ENCODE peak calls at places on chromosome 1, in eight cellular contexts. Q, C, R, X, U, K, E and H are unnamed samples. For H3K27me3, the result is how much of the 10 kb centered on the place peaks cover.

GRCh38 chr1:169099561-169099960 is 6.9 kb upstream of the ATP1B1 start:
- DNase-seq in Q (no peak), C (no peak), R (no peak), X (no peak), U (no peak), K (no peak), E (no peak), H (no peak)

GRCh38 chr1:154961207-154961496 is 430 bp downstream of the PYGO2 start:
- DNase-seq in Q (no peak), C (no peak), R (no peak), X (no peak), U (no peak), K (no peak), E (no peak), H (no peak)

GRCh38 chr1:42332877-42333276 is 2.2 kb downstream of the FOXJ3 start:
- DNase-seq in Q (no peak), C (no peak), R (no peak), X (no peak), U (no peak), K (no peak), E (no peak), H (no peak)

GRCh38 chr1:234779160-234779538 is 169.2 kb upstream of the IRF2BP2 start:
- DNase-seq in Q (no peak), C (no peak), R (peak), X (no peak), U (no peak), K (no peak), E (no peak), H (no peak)

GRCh38 chr1:21322681-21323016 is 32.4 kb upstream of the ECE1 start:
- DNase-seq in Q (peak), C (no peak), R (no peak), X (no peak), U (no peak), K (no peak), E (no peak), H (no peak)

GRCh38 chr1:35857830-35858229 is 25.2 kb upstream of the AGO1 start:
- DNase-seq in Q (no peak), C (no peak), R (no peak), X (no peak), U (no peak), K (no peak), E (peak), H (no peak)

GRCh38 chr1:152654110-152654509 is 9.1 kb upstream of the LCE2D start:
- DNase-seq in Q (no peak), C (no peak), R (peak), X (no peak), U (no peak), K (no peak), E (peak), H (no peak)

GRCh38 chr1:81832573-81832972 is 31.8 kb downstream of the ADGRL2 start:
- DNase-seq in Q (no peak), C (no peak), R (no peak), X (no peak), U (no peak), K (no peak), E (peak), H (no peak)

GRCh38 chr1:82486969-82487368 is 686.2 kb downstream of the ADGRL2 start:
- DNase-seq in Q (no peak), C (no peak), R (no peak), X (no peak), U (no peak), K (no peak), E (no peak), H (no peak)

GRCh38 chr1:117339866-117340357 is 27.3 kb upstream of the MAN1A2 start:
- DNase-seq in Q (no peak), C (no peak), R (no peak), X (no peak), U (no peak), K (no peak), E (peak), H (no peak)

GRCh38 chr1:10830961-10831669 is 34.7 kb upstream of the CASZ1 start:
- DNase-seq in Q (no peak), C (no peak), R (no peak), X (no peak), U (no peak), K (no peak), E (no peak), H (no peak)

GRCh38 chr1:95650631-95651030 is 416.6 kb downstream of the RWDD3 start:
- DNase-seq in Q (no peak), C (no peak), R (no peak), X (no peak), U (no peak), K (no peak), E (no peak), H (no peak)

GRCh38 chr1:83882906-83883305 is 116.0 kb downstream of the TTLL7 start:
- DNase-seq in Q (no peak), C (no peak), R (no peak), X (no peak), U (no peak), K (no peak), E (peak), H (no peak)

GRCh38 chr1:18118078-18118477 is 10.5 kb downstream of the IGSF21 start:
- DNase-seq in Q (no peak), C (no peak), R (no peak), X (no peak), U (no peak), K (no peak), E (no peak), H (peak)

GRCh38 chr1:95118019-95118499 is 904 bp downstream of the TLCD4 start:
- DNase-seq in Q (no peak), C (no peak), R (no peak), X (no peak), U (no peak), K (no peak), E (no peak), H (no peak)

GRCh38 chr1:27356628-27357280 is 10.0 kb downstream of the MAP3K6 start:
- DNase-seq in Q (no peak), C (no peak), R (no peak), X (peak), U (no peak), K (no peak), E (no peak), H (no peak)

GRCh38 chr1:95067069-95067468 is 5.7 kb downstream of the ALG14 start:
- DNase-seq in Q (no peak), C (no peak), R (no peak), X (no peak), U (no peak), K (no peak), E (no peak), H (no peak)

GRCh38 chr1:956636-957035 is 2.4 kb downstream of the NOC2L start:
- DNase-seq in Q (no peak), C (no peak), R (no peak), X (no peak), U (no peak), K (no peak), E (no peak), H (no peak)

GRCh38 chr1:960371-961131 is at the start of gene KLHL17:
- DNase-seq in Q (no peak), C (no peak), R (peak), X (no peak), U (peak), K (no peak), E (peak), H (peak)

GRCh38 chr1:961132-961652 is 808 bp downstream of the KLHL17 start:
- DNase-seq in Q (no peak), C (no peak), R (no peak), X (no peak), U (no peak), K (no peak), E (no peak), H (no peak)

GRCh38 chr1:959730-960039 is 629 bp upstream of the NOC2L start:
- DNase-seq in Q (no peak), C (no peak), R (no peak), X (no peak), U (no peak), K (no peak), E (no peak), H (no peak)

GRCh38 chr1:958823-959729 is at the start of gene NOC2L:
- DNase-seq in Q (peak), C (peak), R (peak), X (peak), U (peak), K (peak), E (peak), H (peak)
- TF ChIP-seq POLR2A in Q (peak), C (no peak), R (no peak), X (peak), U (no peak), K (peak), E (peak), H (peak)

GRCh38 chr1:210905944-210906453 is 227.9 kb downstream of the KCNH1 start:
- DNase-seq in Q (no peak), C (no peak), R (no peak), X (no peak), U (no peak), K (no peak), E (no peak), H (no peak)
- H3K27me3 ChIP-seq in Q (under half), C (under half), R (under half), X (under half), U (under half), K (under half), E (under half), H (under half)

GRCh38 chr1:200634449-200635122 is 14.0 kb upstream of the KIF14 start:
- DNase-seq in Q (no peak), C (no peak), R (no peak), X (no peak), U (no peak), K (no peak), E (no peak), H (no peak)
- TF ChIP-seq CTCF in Q (no peak), C (no peak), R (no peak), X (no peak), U (no peak), K (no peak), E (peak), H (no peak)

DNA sequence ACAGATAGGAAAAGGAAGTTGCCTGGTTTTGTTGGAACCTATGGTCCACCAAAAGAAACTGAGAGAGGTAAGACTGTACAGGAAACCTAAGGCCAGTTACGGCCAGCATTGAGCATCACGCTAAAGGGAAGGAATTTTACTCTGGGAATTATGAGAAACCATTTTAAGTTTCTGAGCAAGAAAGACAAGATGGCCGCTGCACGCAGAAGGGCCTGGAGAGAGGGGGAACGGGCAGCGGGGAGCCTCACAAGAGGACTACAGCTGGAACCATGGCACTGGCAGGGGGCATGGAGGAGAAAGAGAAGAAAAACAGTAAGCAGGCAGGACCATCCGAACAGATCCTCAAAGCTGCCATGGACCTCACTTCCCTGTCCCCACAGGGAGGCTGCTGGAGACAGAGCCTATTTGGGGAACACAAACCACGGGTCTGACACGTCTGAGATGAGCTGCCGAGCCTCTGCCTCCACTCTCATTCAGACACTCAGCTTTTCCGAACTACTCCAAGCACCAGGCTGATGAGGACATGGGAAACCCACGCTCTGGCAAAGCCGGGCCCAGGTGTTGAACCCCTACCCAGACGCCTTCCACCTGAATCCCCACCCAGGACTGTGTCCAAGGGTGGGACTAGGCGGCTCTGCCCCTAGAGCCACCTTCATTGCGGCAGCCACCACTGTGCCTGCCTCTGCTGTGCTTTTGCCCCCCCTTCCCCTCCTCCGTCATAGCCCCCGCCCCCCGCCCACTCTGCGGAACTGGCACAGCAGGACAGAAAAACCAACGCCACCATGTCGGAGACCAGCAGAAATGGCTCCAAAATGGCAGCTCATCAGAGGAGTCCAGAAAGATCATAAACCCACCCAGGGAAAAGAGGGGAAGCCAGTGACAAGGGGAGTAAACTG is 69.0 kb downstream of the CD46 start:
- DNase-seq in Q (peak), C (no peak), R (no peak), X (no peak), U (no peak), K (no peak), E (no peak), H (no peak)
- TF ChIP-seq POLR2A in Q (no peak), C (no peak), R (peak), X (no peak), U (no peak), K (no peak), E (no peak), H (peak)

DNA sequence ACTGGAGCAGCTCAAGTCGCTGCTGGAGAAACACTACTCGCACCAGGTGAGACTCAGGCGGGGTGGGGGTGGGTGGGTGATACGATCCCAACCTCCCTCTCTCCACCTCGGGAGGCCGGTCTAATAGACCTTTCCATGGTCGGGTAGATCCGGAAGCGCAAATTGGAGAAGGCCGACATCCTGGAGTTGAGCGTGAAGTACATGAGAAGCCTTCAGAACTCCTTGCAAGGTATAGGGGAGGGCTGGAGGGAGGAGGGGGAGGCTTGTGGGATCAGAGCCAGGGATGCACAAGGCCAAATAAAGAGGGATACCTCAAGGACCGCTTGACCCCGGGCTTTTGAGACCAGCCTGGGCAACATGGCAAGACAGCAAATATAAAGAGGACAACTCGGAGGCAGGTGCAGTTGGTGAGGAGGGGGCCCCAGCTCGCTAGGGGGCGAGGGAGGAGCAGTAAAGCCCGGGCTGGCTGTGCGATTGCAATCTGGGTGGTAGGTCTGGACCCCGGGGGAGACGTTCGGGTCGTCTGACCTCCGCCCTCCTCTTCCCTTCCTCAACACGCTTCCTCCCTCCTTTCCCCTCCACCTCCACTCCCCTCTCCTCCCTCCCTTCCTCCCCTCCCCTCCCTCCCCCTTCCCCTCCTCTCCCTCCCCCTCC is 549 bp downstream of the HES3 start:
- DNase-seq in Q (no peak), C (no peak), R (no peak), X (no peak), U (no peak), K (no peak), E (no peak), H (no peak)
- H3K27me3 ChIP-seq in Q (half or more), C (under half), R (half or more), X (under half), U (half or more), K (under half), E (half or more), H (half or more)

GRCh38 chr1:46665983-46666382 is 2.2 kb downstream of the ATPAF1 start:
- DNase-seq in Q (no peak), C (no peak), R (no peak), X (no peak), U (no peak), K (no peak), E (no peak), H (no peak)
- TF ChIP-seq CTCF in Q (no peak), C (no peak), R (no peak), X (no peak), U (no peak), K (no peak), E (no peak), H (no peak)

GRCh38 chr1:77938656-77939055 is 40.2 kb downstream of the FUBP1 start:
- DNase-seq in Q (no peak), C (no peak), R (no peak), X (no peak), U (no peak), K (no peak), E (no peak), H (no peak)
- TF ChIP-seq POLR2A in Q (no peak), C (no peak), R (no peak), X (no peak), U (no peak), K (no peak), E (no peak), H (no peak)

GRCh38 chr1:41285818-41286217 is 43.7 kb upstream of the SCMH1 start:
- DNase-seq in Q (no peak), C (no peak), R (no peak), X (no peak), U (no peak), K (no peak), E (no peak), H (no peak)

GRCh38 chr1:41284121-41284520 is 42.0 kb upstream of the SCMH1 start:
- DNase-seq in Q (no peak), C (no peak), R (no peak), X (no peak), U (no peak), K (no peak), E (no peak), H (no peak)

GRCh38 chr1:41286486-41286885 is 44.4 kb upstream of the SCMH1 start:
- DNase-seq in Q (no peak), C (no peak), R (no peak), X (no peak), U (no peak), K (no peak), E (no peak), H (no peak)

GRCh38 chr1:41289196-41289595 is 47.1 kb upstream of the SCMH1 start:
- DNase-seq in Q (no peak), C (no peak), R (no peak), X (no peak), U (no peak), K (no peak), E (no peak), H (no peak)

GRCh38 chr1:41286992-41287391 is 44.9 kb upstream of the SCMH1 start:
- DNase-seq in Q (no peak), C (no peak), R (no peak), X (no peak), U (no peak), K (no peak), E (no peak), H (no peak)
- H3K27me3 ChIP-seq in Q (under half), C (under half), R (under half), X (under half), U (under half), K (under half), E (half or more), H (under half)

GRCh38 chr1:8348777-8349472 is 31.0 kb downstream of the SLC45A1 start:
- DNase-seq in Q (no peak), C (no peak), R (peak), X (peak), U (peak), K (no peak), E (peak), H (no peak)
- TF ChIP-seq CTCF in Q (peak), C (peak), R (peak), X (peak), U (peak), K (peak), E (peak), H (peak)

DNA sequence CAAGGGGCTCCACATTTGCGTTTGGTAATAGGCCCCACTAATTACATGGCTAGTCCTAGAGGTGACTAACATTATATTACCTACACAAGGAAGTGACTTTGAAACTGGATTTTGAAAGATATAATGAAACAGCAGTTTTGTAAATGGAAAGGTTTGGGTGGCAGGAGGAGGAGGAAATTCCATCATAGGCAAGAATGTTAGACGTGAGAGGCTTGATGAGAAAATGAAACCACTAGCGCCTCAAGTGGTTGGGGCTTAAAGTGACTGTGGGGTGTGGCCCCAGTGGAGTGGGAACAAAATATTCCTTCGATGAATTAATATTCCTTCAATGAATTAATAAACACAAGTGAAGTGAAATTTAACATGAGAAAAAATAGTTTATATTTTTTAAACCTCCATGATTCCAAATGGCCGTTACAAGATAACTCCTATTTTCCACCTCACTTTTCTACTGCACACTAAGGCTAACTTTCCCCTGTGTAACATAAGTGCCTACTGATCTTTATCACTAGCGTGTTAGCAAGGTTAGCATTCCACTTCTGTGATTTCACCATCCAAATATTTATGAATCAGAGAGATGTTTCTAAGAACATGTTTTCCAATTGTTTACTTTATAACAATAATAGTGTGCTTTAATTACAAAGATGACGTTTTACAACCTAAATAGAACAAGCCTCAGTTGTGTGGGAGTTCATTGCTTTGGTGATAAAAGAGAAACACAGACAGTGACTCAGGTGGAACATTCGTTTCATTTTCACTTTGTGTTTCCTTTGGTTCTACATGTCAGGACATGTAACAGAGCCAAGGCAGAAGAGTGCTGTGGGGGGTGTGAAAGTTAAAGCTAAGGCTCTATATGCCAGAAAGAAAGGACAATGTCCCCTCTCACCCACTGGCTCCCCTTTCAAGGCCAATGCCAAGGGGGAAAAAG is 12.5 kb upstream of the ATF3 start:
- DNase-seq in Q (no peak), C (no peak), R (no peak), X (no peak), U (no peak), K (no peak), E (peak), H (no peak)
- TF ChIP-seq POLR2A in Q (no peak), C (no peak), R (no peak), X (no peak), U (no peak), K (no peak), E (peak), H (no peak)